ENCODE peak calls at places on chromosomes 4 and X, in ten cellular contexts. One of them, this sample, is unnamed.

GRCh38 chr4:2962614-2963184 is 507 bp downstream of the NOP14 start:
- DNase-seq in dorsolateral prefrontal cortex: no peak
- DNase-seq in brain microvascular endothelial cell: peak
- DNase-seq in DND-41: no peak
- DNase-seq in AG04450: no peak
- DNase-seq in hepatocyte: peak
- DNase-seq in ascending aorta: peak
- DNase-seq in left lung: no peak
- DNase-seq in A549: no peak
- DNase-seq in cardiac muscle cell: peak
- DNase-seq in this sample: peak

GRCh38 chr4:139603576-139604387 is 47.8 kb upstream of the SETD7 start:
- DNase-seq in dorsolateral prefrontal cortex: no peak
- DNase-seq in brain microvascular endothelial cell: peak
- DNase-seq in DND-41: peak
- DNase-seq in AG04450: no peak
- DNase-seq in hepatocyte: peak
- DNase-seq in ascending aorta: no peak
- DNase-seq in left lung: no peak
- DNase-seq in A549: peak
- DNase-seq in cardiac muscle cell: peak
- DNase-seq in this sample: peak

GRCh38 chr4:61376301-61376700 is 176.2 kb downstream of the ADGRL3 start:
- DNase-seq in dorsolateral prefrontal cortex: no peak
- DNase-seq in brain microvascular endothelial cell: no peak
- DNase-seq in DND-41: no peak
- DNase-seq in AG04450: no peak
- DNase-seq in hepatocyte: no peak
- DNase-seq in ascending aorta: no peak
- DNase-seq in left lung: no peak
- DNase-seq in A549: no peak
- DNase-seq in cardiac muscle cell: peak
- DNase-seq in this sample: no peak

GRCh38 chr4:105277702-105278101 is 131.0 kb downstream of the TET2 start:
- DNase-seq in dorsolateral prefrontal cortex: no peak
- DNase-seq in brain microvascular endothelial cell: no peak
- DNase-seq in DND-41: no peak
- DNase-seq in AG04450: no peak
- DNase-seq in hepatocyte: no peak
- DNase-seq in ascending aorta: no peak
- DNase-seq in left lung: no peak
- DNase-seq in A549: no peak
- DNase-seq in cardiac muscle cell: no peak
- DNase-seq in this sample: no peak

GRCh38 chr4:86181585-86181984 is 178.3 kb downstream of the MAPK10 start:
- DNase-seq in dorsolateral prefrontal cortex: no peak
- DNase-seq in brain microvascular endothelial cell: peak
- DNase-seq in DND-41: no peak
- DNase-seq in AG04450: no peak
- DNase-seq in hepatocyte: no peak
- DNase-seq in ascending aorta: no peak
- DNase-seq in left lung: no peak
- DNase-seq in A549: peak
- DNase-seq in cardiac muscle cell: peak
- DNase-seq in this sample: no peak

GRCh38 chrX:119734897-119735339 is 23.5 kb upstream of the SOWAHD start:
- DNase-seq in dorsolateral prefrontal cortex: no peak
- DNase-seq in brain microvascular endothelial cell: no peak
- DNase-seq in DND-41: no peak
- DNase-seq in AG04450: no peak
- DNase-seq in hepatocyte: no peak
- DNase-seq in ascending aorta: no peak
- DNase-seq in left lung: peak
- DNase-seq in A549: no peak
- DNase-seq in cardiac muscle cell: peak
- DNase-seq in this sample: no peak

GRCh38 chr4:28774344-28774743 is 1913.7 kb downstream of the STIM2 start:
- DNase-seq in dorsolateral prefrontal cortex: no peak
- DNase-seq in brain microvascular endothelial cell: no peak
- DNase-seq in DND-41: no peak
- DNase-seq in AG04450: no peak
- DNase-seq in hepatocyte: no peak
- DNase-seq in ascending aorta: no peak
- DNase-seq in left lung: no peak
- DNase-seq in A549: no peak
- DNase-seq in cardiac muscle cell: peak
- DNase-seq in this sample: no peak

GRCh38 chr4:175469519-175469918 is 342.5 kb downstream of the GPM6A start:
- DNase-seq in dorsolateral prefrontal cortex: no peak
- DNase-seq in brain microvascular endothelial cell: peak
- DNase-seq in DND-41: no peak
- DNase-seq in AG04450: no peak
- DNase-seq in hepatocyte: peak
- DNase-seq in ascending aorta: no peak
- DNase-seq in left lung: no peak
- DNase-seq in A549: no peak
- DNase-seq in cardiac muscle cell: no peak
- DNase-seq in this sample: no peak

GRCh38 chrX:112642349-112642748 is 37.4 kb downstream of the LHFPL1 start:
- DNase-seq in dorsolateral prefrontal cortex: no peak
- DNase-seq in brain microvascular endothelial cell: peak
- DNase-seq in DND-41: peak
- DNase-seq in AG04450: peak
- DNase-seq in hepatocyte: peak
- DNase-seq in ascending aorta: no peak
- DNase-seq in left lung: no peak
- DNase-seq in A549: peak
- DNase-seq in cardiac muscle cell: peak
- DNase-seq in this sample: no peak

GRCh38 chrX:112645774-112646173 is 34.0 kb downstream of the LHFPL1 start:
- DNase-seq in dorsolateral prefrontal cortex: no peak
- DNase-seq in brain microvascular endothelial cell: no peak
- DNase-seq in DND-41: no peak
- DNase-seq in AG04450: no peak
- DNase-seq in hepatocyte: no peak
- DNase-seq in ascending aorta: no peak
- DNase-seq in left lung: no peak
- DNase-seq in A549: no peak
- DNase-seq in cardiac muscle cell: no peak
- DNase-seq in this sample: no peak

GRCh38 chrX:112646651-112647050 is 33.1 kb downstream of the LHFPL1 start:
- DNase-seq in dorsolateral prefrontal cortex: no peak
- DNase-seq in brain microvascular endothelial cell: no peak
- DNase-seq in DND-41: no peak
- DNase-seq in AG04450: no peak
- DNase-seq in hepatocyte: no peak
- DNase-seq in ascending aorta: no peak
- DNase-seq in left lung: no peak
- DNase-seq in A549: no peak
- DNase-seq in cardiac muscle cell: no peak
- DNase-seq in this sample: no peak

GRCh38 chrX:112643721-112644120 is 36.0 kb downstream of the LHFPL1 start:
- DNase-seq in dorsolateral prefrontal cortex: no peak
- DNase-seq in brain microvascular endothelial cell: no peak
- DNase-seq in DND-41: no peak
- DNase-seq in AG04450: no peak
- DNase-seq in hepatocyte: no peak
- DNase-seq in ascending aorta: no peak
- DNase-seq in left lung: no peak
- DNase-seq in A549: no peak
- DNase-seq in cardiac muscle cell: no peak
- DNase-seq in this sample: no peak

DNA sequence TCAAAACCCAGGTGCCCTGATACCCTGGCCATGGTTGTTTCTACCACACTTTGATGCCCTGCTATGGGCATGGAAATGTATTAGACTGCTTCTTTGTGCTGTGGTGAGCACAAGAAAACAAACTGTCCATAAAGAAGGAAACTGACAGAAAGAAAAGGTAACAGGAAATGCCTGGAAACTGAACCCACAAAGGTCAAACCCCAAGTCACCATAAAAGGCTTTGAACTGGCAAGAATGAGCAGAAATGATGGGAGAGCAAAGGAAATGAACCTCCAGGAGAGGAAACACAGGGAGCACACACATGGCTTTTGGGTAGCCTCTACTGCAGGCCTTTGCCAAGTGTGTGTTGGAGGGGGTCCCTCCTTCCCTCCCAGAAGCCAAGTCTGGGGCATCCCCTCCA is 35.0 kb downstream of the LHFPL1 start:
- DNase-seq in dorsolateral prefrontal cortex: no peak
- DNase-seq in brain microvascular endothelial cell: no peak
- DNase-seq in DND-41: peak
- DNase-seq in AG04450: no peak
- DNase-seq in hepatocyte: no peak
- DNase-seq in ascending aorta: no peak
- DNase-seq in left lung: no peak
- DNase-seq in A549: no peak
- DNase-seq in cardiac muscle cell: no peak
- DNase-seq in this sample: no peak
- TF ChIP-seq CTCF in dorsolateral prefrontal cortex: no peak
- TF ChIP-seq CTCF in brain microvascular endothelial cell: no peak
- TF ChIP-seq CTCF in DND-41: no peak
- TF ChIP-seq CTCF in AG04450: no peak
- TF ChIP-seq CTCF in hepatocyte: no peak
- TF ChIP-seq CTCF in ascending aorta: no peak
- TF ChIP-seq CTCF in left lung: no peak
- TF ChIP-seq CTCF in A549: no peak
- TF ChIP-seq CTCF in cardiac muscle cell: no peak
- TF ChIP-seq CTCF in this sample: no peak

GRCh38 chr4:169660929-169661328 is 40.6 kb downstream of the CLCN3 start:
- DNase-seq in dorsolateral prefrontal cortex: no peak
- DNase-seq in brain microvascular endothelial cell: no peak
- DNase-seq in DND-41: no peak
- DNase-seq in AG04450: no peak
- DNase-seq in hepatocyte: no peak
- DNase-seq in ascending aorta: no peak
- DNase-seq in left lung: no peak
- DNase-seq in A549: no peak
- DNase-seq in cardiac muscle cell: no peak
- DNase-seq in this sample: no peak
- H3K4me3 ChIP-seq in dorsolateral prefrontal cortex: peak
- H3K4me3 ChIP-seq in brain microvascular endothelial cell: peak
- H3K4me3 ChIP-seq in DND-41: peak
- H3K4me3 ChIP-seq in AG04450: peak
- H3K4me3 ChIP-seq in hepatocyte: peak
- H3K4me3 ChIP-seq in ascending aorta: no peak
- H3K4me3 ChIP-seq in left lung: no peak
- H3K4me3 ChIP-seq in A549: peak
- H3K4me3 ChIP-seq in cardiac muscle cell: peak
- H3K4me3 ChIP-seq in this sample: no peak

GRCh38 chr4:110197421-110198398 is 705 bp downstream of the ELOVL6 start:
- DNase-seq in dorsolateral prefrontal cortex: peak
- DNase-seq in brain microvascular endothelial cell: peak
- DNase-seq in DND-41: peak
- DNase-seq in AG04450: no peak
- DNase-seq in hepatocyte: peak
- DNase-seq in ascending aorta: peak
- DNase-seq in left lung: peak
- DNase-seq in A549: peak
- DNase-seq in cardiac muscle cell: peak
- DNase-seq in this sample: no peak

GRCh38 chr4:110196206-110196870 is 2.1 kb downstream of the ELOVL6 start:
- DNase-seq in dorsolateral prefrontal cortex: peak
- DNase-seq in brain microvascular endothelial cell: no peak
- DNase-seq in DND-41: peak
- DNase-seq in AG04450: no peak
- DNase-seq in hepatocyte: peak
- DNase-seq in ascending aorta: peak
- DNase-seq in left lung: peak
- DNase-seq in A549: peak
- DNase-seq in cardiac muscle cell: peak
- DNase-seq in this sample: no peak

GRCh38 chr4:110200673-110201072 is 2.3 kb upstream of the ELOVL6 start:
- DNase-seq in dorsolateral prefrontal cortex: no peak
- DNase-seq in brain microvascular endothelial cell: no peak
- DNase-seq in DND-41: no peak
- DNase-seq in AG04450: no peak
- DNase-seq in hepatocyte: no peak
- DNase-seq in ascending aorta: no peak
- DNase-seq in left lung: no peak
- DNase-seq in A549: no peak
- DNase-seq in cardiac muscle cell: no peak
- DNase-seq in this sample: no peak

GRCh38 chr4:110196871-110197420 is 1.5 kb downstream of the ELOVL6 start:
- DNase-seq in dorsolateral prefrontal cortex: peak
- DNase-seq in brain microvascular endothelial cell: no peak
- DNase-seq in DND-41: peak
- DNase-seq in AG04450: no peak
- DNase-seq in hepatocyte: no peak
- DNase-seq in ascending aorta: peak
- DNase-seq in left lung: peak
- DNase-seq in A549: peak
- DNase-seq in cardiac muscle cell: peak
- DNase-seq in this sample: peak

DNA sequence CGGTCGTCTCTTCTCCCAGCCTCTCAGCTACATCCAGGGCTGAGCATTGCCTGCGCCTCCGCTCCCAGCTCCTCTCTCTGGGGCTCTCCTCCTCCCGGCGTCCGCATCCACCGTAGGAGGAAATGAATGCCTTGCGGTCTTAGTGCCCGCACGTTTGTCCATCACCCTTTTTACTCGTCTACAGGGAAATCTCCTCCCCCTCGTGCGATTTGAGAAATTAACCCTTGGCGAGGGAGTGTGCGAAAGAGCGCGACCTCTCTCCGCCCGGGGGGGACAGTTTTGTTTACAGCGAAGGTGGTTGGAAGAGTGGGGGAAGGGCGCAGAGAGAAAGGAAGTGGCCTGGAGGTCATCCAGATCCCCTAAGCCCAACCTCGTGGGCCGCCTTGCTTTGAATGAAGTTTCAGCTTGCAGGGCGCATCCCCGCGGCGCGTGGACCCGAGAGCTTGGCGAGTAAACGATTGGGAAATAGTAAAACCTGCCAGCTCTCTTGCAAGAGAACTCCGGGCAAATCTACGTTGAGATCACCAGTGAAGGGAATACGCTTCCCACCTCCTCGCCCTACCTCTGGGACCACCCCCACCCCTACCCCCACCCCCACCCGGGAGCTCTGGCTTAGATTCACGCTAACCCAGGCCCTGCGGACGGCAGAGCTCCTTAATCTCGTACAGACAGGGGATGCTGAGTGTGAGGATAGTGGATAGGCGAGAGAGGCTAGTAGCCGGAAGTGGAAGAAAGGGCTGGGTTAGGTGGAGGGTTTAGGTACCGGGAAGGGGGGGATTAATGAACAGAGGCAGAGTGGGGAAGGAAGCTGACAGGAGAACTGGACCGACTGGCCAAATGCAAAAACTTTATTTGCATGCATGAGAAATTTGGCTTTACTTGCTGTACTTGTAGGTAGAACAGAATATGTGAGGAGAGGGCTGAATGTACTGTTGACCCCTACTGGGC is at the start of gene ELOVL6:
- DNase-seq in dorsolateral prefrontal cortex: peak
- DNase-seq in brain microvascular endothelial cell: peak
- DNase-seq in DND-41: peak
- DNase-seq in AG04450: peak
- DNase-seq in hepatocyte: peak
- DNase-seq in ascending aorta: peak
- DNase-seq in left lung: peak
- DNase-seq in A549: peak
- DNase-seq in cardiac muscle cell: peak
- DNase-seq in this sample: no peak
- H3K27ac ChIP-seq in dorsolateral prefrontal cortex: peak
- H3K27ac ChIP-seq in brain microvascular endothelial cell: no peak
- H3K27ac ChIP-seq in DND-41: peak
- H3K27ac ChIP-seq in AG04450: peak
- H3K27ac ChIP-seq in hepatocyte: peak
- H3K27ac ChIP-seq in ascending aorta: no peak
- H3K27ac ChIP-seq in left lung: peak
- H3K27ac ChIP-seq in A549: peak
- H3K27ac ChIP-seq in cardiac muscle cell: peak
- H3K27ac ChIP-seq in this sample: no peak

GRCh38 chrX:70998402-70999027 is 67.6 kb upstream of the SLC7A3 start:
- DNase-seq in dorsolateral prefrontal cortex: no peak
- DNase-seq in brain microvascular endothelial cell: peak
- DNase-seq in DND-41: peak
- DNase-seq in AG04450: no peak
- DNase-seq in hepatocyte: peak
- DNase-seq in ascending aorta: no peak
- DNase-seq in left lung: no peak
- DNase-seq in A549: no peak
- DNase-seq in cardiac muscle cell: peak
- DNase-seq in this sample: no peak
- TF ChIP-seq CTCF in dorsolateral prefrontal cortex: peak
- TF ChIP-seq CTCF in brain microvascular endothelial cell: peak
- TF ChIP-seq CTCF in DND-41: no peak
- TF ChIP-seq CTCF in AG04450: peak
- TF ChIP-seq CTCF in hepatocyte: peak
- TF ChIP-seq CTCF in ascending aorta: no peak
- TF ChIP-seq CTCF in left lung: no peak
- TF ChIP-seq CTCF in A549: peak
- TF ChIP-seq CTCF in cardiac muscle cell: peak
- TF ChIP-seq CTCF in this sample: no peak